ENCODE peak calls at places on chromosomes 5 and 9, in nine cellular contexts. H is neural crest cell; V is iPS-NIHi11; U is fibroblast of pulmonary artery; Y is AG20443; S is head of caudate nucleus; W is heart left ventricle; P is nucleus accumbens; D is stimulated activated CD8-positive, alpha-beta memory T cell treated with anti-CD3 and anti-CD28 coated beads, Interleukin-7, amount 100 ng/mL, for 1 hour. A is an unnamed sample.

GRCh38 chr5:179821298-179822058 is 773 bp downstream of the SQSTM1 start:
- DNase-seq in H (peak), V (peak), U (peak), Y (peak), S (peak), W (peak), P (peak), D (peak), A (peak)

GRCh38 chr9:4955836-4956235 is 29.2 kb upstream of the JAK2 start:
- DNase-seq in H (no peak), V (no peak), U (peak), Y (peak), S (no peak), W (no peak), P (no peak), D (no peak), A (no peak)

GRCh38 chr5:33433303-33434255 is 7.2 kb upstream of the TARS1 start:
- DNase-seq in H (no peak), V (no peak), U (peak), Y (peak), S (no peak), W (no peak), P (no peak), D (no peak), A (no peak)

GRCh38 chr5:154829181-154829588 is 21.2 kb downstream of the FAXDC2 start:
- DNase-seq in H (no peak), V (no peak), U (no peak), Y (no peak), S (no peak), W (no peak), P (no peak), D (no peak), A (no peak)

GRCh38 chr5:13976867-13977479 is 32.5 kb upstream of the DNAH5 start:
- DNase-seq in H (peak), V (peak), U (peak), Y (peak), S (peak), W (no peak), P (no peak), D (no peak), A (no peak)

GRCh38 chr9:81522721-81523551 is 166.4 kb downstream of the TLE1 start:
- DNase-seq in H (no peak), V (peak), U (peak), Y (peak), S (no peak), W (no peak), P (no peak), D (no peak), A (peak)

GRCh38 chr9:69472101-69472625 is 147.1 kb downstream of the ENTREP1 start:
- DNase-seq in H (no peak), V (no peak), U (no peak), Y (no peak), S (no peak), W (no peak), P (no peak), D (no peak), A (no peak)

GRCh38 chr9:35863583-35863982 is 6.6 kb downstream of the OR13J1 start:
- DNase-seq in H (no peak), V (no peak), U (no peak), Y (no peak), S (no peak), W (no peak), P (no peak), D (no peak), A (no peak)

GRCh38 chr5:149938791-149939358 is 5.7 kb downstream of the PDE6A start:
- DNase-seq in H (no peak), V (no peak), U (peak), Y (peak), S (no peak), W (no peak), P (no peak), D (no peak), A (no peak)

GRCh38 chr5:124654418-124654817 is 92.0 kb downstream of the ZNF608 start:
- DNase-seq in H (no peak), V (no peak), U (no peak), Y (no peak), S (no peak), W (no peak), P (no peak), D (no peak), A (no peak)